ENCODE peak calls at places on chromosome 6, in eight cellular contexts. H is tibial nerve, U is testis, M is A549, S is adrenal gland, T is HCT116, A is erythroblast, R is stomach. X is an unnamed sample.

GRCh38 chr6:4936681-4937041 is 67.2 kb downstream of the RPP40 start:
- DNase-seq in H (no peak), U (no peak), M (peak), S (no peak), T (no peak), A (peak), R (no peak), X (peak)

GRCh38 chr6:156954191-156954590 is 177.0 kb downstream of the ARID1B start:
- DNase-seq in H (no peak), U (no peak), M (no peak), S (no peak), T (no peak), A (no peak), R (no peak), X (no peak)

GRCh38 chr6:28884423-28885148 is 39.2 kb downstream of the TRIM27 start:
- DNase-seq in H (no peak), U (peak), M (no peak), S (no peak), T (no peak), A (peak), R (no peak), X (no peak)

GRCh38 chr6:90021701-90022100 is 127.4 kb downstream of the GJA10 start:
- DNase-seq in H (no peak), U (no peak), M (no peak), S (no peak), T (no peak), A (no peak), R (no peak), X (no peak)

GRCh38 chr6:86856937-86857563 is 80.3 kb upstream of the HTR1E start:
- DNase-seq in H (no peak), U (peak), M (peak), S (peak), T (peak), A (peak), R (peak), X (peak)

GRCh38 chr6:126721581-126722145 is 381.7 kb downstream of the CENPW start:
- DNase-seq in H (no peak), U (no peak), M (no peak), S (no peak), T (peak), A (no peak), R (no peak), X (no peak)

GRCh38 chr6:10850728-10851127 is 12.4 kb upstream of the MAK start:
- DNase-seq in H (no peak), U (no peak), M (no peak), S (no peak), T (no peak), A (no peak), R (no peak), X (no peak)

GRCh38 chr6:73969982-73970960 is 274.3 kb downstream of the CD109 start:
- DNase-seq in H (no peak), U (no peak), M (peak), S (no peak), T (peak), A (peak), R (no peak), X (no peak)

GRCh38 chr6:157853902-157854481 is 30.9 kb downstream of the SNX9 start:
- DNase-seq in H (no peak), U (no peak), M (no peak), S (no peak), T (no peak), A (no peak), R (no peak), X (no peak)

GRCh38 chr6:136037885-136038460 is 186.5 kb downstream of the PDE7B start:
- DNase-seq in H (no peak), U (peak), M (no peak), S (no peak), T (no peak), A (no peak), R (no peak), X (peak)

GRCh38 chr6:21873562-21873961 is 280.0 kb downstream of the SOX4 start:
- DNase-seq in H (no peak), U (no peak), M (no peak), S (no peak), T (no peak), A (no peak), R (no peak), X (peak)

GRCh38 chr6:111329882-111330633 is 153.0 kb downstream of the REV3L start:
- DNase-seq in H (no peak), U (no peak), M (no peak), S (no peak), T (no peak), A (no peak), R (no peak), X (no peak)

GRCh38 chr6:108168026-108168463 is 2.2 kb downstream of the NR2E1 start:
- DNase-seq in H (no peak), U (no peak), M (no peak), S (no peak), T (no peak), A (no peak), R (no peak), X (no peak)

GRCh38 chr6:151481752-151482151 is 12.1 kb upstream of the CCDC170 start:
- DNase-seq in H (no peak), U (no peak), M (no peak), S (no peak), T (no peak), A (no peak), R (no peak), X (no peak)

GRCh38 chr6:108837236-108837971 is 10.8 kb upstream of the ARMC2 start:
- DNase-seq in H (no peak), U (no peak), M (no peak), S (no peak), T (no peak), A (peak), R (no peak), X (no peak)

GRCh38 chr6:152301021-152301805 is 335.9 kb downstream of the SYNE1 start:
- DNase-seq in H (peak), U (no peak), M (no peak), S (no peak), T (no peak), A (no peak), R (no peak), X (no peak)

GRCh38 chr6:44297063-44298038 is 15.8 kb downstream of the AARS2 start:
- DNase-seq in H (no peak), U (peak), M (no peak), S (peak), T (no peak), A (peak), R (peak), X (peak)

GRCh38 chr6:1388081-1388926 is 1.1 kb upstream of the FOXF2 start:
- DNase-seq in H (no peak), U (no peak), M (no peak), S (no peak), T (no peak), A (no peak), R (no peak), X (no peak)

GRCh38 chr6:138107078-138107751 is at the start of gene PERP:
- DNase-seq in H (peak), U (peak), M (peak), S (peak), T (peak), A (peak), R (peak), X (peak)
- TF ChIP-seq POLR2A in H (peak), U (no peak), M (peak), S (peak), T (peak), A (no peak), R (no peak), X (peak)

GRCh38 chr6:26125015-26125690 is 37.9 kb downstream of the HFE start:
- DNase-seq in H (no peak), U (no peak), M (no peak), S (no peak), T (no peak), A (peak), R (peak), X (peak)

GRCh38 chr6:26129656-26130055 is 42.4 kb downstream of the HFE start:
- DNase-seq in H (no peak), U (no peak), M (no peak), S (no peak), T (no peak), A (no peak), R (no peak), X (no peak)

GRCh38 chr6:26126394-26127221 is 39.4 kb downstream of the HFE start:
- DNase-seq in H (no peak), U (no peak), M (no peak), S (no peak), T (no peak), A (no peak), R (no peak), X (no peak)

GRCh38 chr6:26130581-26131247 is 43.5 kb downstream of the HFE start:
- DNase-seq in H (no peak), U (no peak), M (no peak), S (no peak), T (no peak), A (no peak), R (no peak), X (no peak)

DNA sequence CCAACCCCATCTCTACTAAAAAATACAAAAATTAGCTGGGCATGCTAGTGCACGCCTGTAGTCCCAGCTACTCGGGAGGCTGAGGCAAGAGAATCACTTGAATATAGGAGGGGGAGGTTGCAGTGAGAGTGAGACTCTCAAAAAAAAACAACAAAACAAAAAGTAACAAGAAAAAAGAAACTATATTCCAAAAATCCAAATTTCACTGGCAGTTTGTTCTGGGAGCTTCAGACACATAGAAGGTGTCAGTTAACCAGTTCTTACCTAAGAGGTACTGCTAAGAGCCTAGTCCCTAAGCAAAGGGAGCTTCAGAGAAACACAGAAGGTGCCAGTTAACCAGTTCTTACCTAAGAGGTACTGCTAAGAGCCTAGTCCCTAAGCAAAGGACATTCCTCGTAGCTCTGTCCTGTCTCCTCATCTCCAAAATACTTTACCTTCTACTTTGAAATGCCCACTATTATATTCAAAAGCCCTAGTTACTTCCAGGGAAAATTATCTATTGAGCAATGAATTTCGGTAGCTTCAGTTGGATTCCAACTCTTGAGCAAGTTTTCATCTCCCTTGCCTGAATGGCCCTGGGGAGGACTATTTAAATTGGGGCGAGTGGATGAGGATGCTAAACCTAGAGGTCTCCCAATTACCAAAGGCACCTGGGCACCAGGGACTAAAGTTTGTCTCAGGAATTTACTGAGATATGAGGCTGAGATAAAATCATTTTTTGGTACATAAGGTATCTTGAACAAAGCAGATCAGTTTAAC is 41.0 kb downstream of the HFE start:
- DNase-seq in H (no peak), U (no peak), M (no peak), S (no peak), T (no peak), A (no peak), R (no peak), X (no peak)
- TF ChIP-seq POLR2A in H (no peak), U (no peak), M (no peak), S (no peak), T (no peak), A (peak), R (no peak), X (no peak)

GRCh38 chr6:13519839-13520238 is 32.4 kb upstream of the GFOD1 start:
- DNase-seq in H (no peak), U (no peak), M (no peak), S (no peak), T (no peak), A (no peak), R (no peak), X (no peak)
- TF ChIP-seq POLR2A in H (no peak), U (no peak), M (no peak), S (no peak), T (no peak), A (no peak), R (no peak), X (no peak)

GRCh38 chr6:167275001-167275400 is 16.1 kb upstream of the UNC93A start:
- DNase-seq in H (no peak), U (no peak), M (no peak), S (no peak), T (no peak), A (no peak), R (no peak), X (no peak)

GRCh38 chr6:167272618-167273379 is 18.3 kb upstream of the UNC93A start:
- DNase-seq in H (no peak), U (no peak), M (no peak), S (no peak), T (no peak), A (no peak), R (no peak), X (no peak)

GRCh38 chr6:167272156-167272555 is 19.0 kb upstream of the UNC93A start:
- DNase-seq in H (no peak), U (no peak), M (no peak), S (no peak), T (no peak), A (no peak), R (no peak), X (no peak)

GRCh38 chr6:167275436-167275835 is 15.7 kb upstream of the UNC93A start:
- DNase-seq in H (no peak), U (no peak), M (no peak), S (no peak), T (no peak), A (no peak), R (no peak), X (no peak)

DNA sequence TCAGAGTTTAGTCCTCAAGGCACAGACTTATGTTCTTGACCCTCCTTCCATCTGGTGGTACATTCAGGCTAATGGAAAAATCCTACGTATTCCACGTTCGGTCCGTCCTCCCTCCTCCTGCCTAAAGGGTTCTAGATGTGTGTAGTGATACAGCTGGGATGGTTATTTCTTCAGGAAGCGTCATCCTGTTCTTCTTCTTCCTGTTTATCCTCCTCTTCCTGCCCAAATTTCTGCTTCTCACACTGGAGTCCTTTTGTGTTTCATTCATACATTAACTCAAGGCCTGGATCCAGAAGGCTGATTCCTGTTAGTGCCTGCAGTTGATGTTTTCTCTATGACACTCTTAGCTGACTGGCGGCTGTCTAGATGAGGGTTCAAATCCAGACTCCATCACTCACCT is 16.8 kb upstream of the UNC93A start:
- DNase-seq in H (no peak), U (no peak), M (no peak), S (no peak), T (no peak), A (no peak), R (no peak), X (no peak)
- TF ChIP-seq POLR2A in H (no peak), U (no peak), M (no peak), S (no peak), T (no peak), A (no peak), R (no peak), X (no peak)

GRCh38 chr6:30682181-30683117 is 4.0 kb downstream of the PPP1R18 start:
- DNase-seq in H (peak), U (peak), M (peak), S (peak), T (no peak), A (no peak), R (peak), X (peak)
- TF ChIP-seq POLR2A in H (peak), U (no peak), M (peak), S (peak), T (no peak), A (peak), R (no peak), X (peak)

GRCh38 chr6:26020983-26021349 is 58.4 kb downstream of the TRIM38 start:
- DNase-seq in H (no peak), U (peak), M (no peak), S (peak), T (peak), A (peak), R (peak), X (peak)

GRCh38 chr6:26022166-26022510 is 59.5 kb downstream of the TRIM38 start:
- DNase-seq in H (no peak), U (peak), M (no peak), S (peak), T (peak), A (peak), R (peak), X (peak)

GRCh38 chr6:26022737-26023136 is 60.1 kb downstream of the TRIM38 start:
- DNase-seq in H (no peak), U (no peak), M (no peak), S (no peak), T (no peak), A (no peak), R (no peak), X (no peak)

GRCh38 chr6:26020291-26020982 is 57.8 kb downstream of the TRIM38 start:
- DNase-seq in H (peak), U (peak), M (peak), S (peak), T (peak), A (peak), R (peak), X (peak)

GRCh38 chr6:26021350-26022165 is 59.0 kb downstream of the TRIM38 start:
- DNase-seq in H (peak), U (peak), M (peak), S (peak), T (peak), A (peak), R (peak), X (peak)
- TF ChIP-seq POLR2A in H (peak), U (no peak), M (peak), S (peak), T (peak), A (peak), R (no peak), X (peak)

DNA sequence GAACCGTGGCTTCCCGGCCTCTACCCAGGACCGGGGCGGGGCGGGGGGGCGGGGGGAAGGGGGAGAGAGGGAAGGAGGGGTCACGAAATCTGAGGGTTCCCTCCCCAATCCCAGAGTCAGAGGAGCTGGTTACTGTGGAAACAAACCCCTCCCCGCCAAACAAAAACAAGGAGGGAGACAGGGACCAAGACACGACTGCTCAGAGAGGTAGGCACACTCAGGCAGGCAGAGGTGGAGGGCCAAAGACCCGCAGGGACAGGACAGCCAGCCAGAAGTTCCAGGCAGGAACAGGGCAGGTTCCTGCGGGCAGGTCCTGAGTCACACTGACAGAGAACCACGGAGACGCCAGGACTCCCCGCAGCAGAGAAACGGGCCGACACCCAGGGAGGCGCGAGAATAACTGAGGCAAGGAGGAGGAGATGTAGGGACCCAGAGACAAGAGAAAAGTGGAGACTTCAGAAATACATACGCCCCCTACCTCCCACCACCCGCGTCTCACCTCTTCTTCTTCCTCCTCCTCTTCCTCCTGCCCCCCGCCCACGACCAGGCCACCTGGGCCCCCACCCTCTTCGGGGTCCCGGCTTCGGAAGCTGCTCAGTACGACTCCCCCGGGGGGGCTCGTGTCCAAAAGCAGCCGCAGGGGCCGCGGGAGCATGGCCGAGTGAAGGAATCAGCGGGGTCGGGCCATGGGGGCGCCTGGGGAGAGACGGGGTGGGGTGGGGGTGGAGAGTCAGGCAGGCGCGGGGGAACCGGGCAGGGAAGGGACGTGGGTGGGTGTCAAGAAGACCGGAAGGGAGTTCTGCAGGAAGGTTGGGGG is 578 bp downstream of the RGL2 start:
- DNase-seq in H (peak), U (peak), M (peak), S (peak), T (peak), A (peak), R (peak), X (peak)
- TF ChIP-seq POLR2A in H (no peak), U (no peak), M (no peak), S (peak), T (peak), A (peak), R (no peak), X (peak)

GRCh38 chr6:134249412-134249758 is 68.5 kb downstream of the SGK1 start:
- DNase-seq in H (no peak), U (no peak), M (no peak), S (no peak), T (no peak), A (no peak), R (no peak), X (peak)
- TF ChIP-seq POLR2A in H (no peak), U (no peak), M (no peak), S (no peak), T (no peak), A (no peak), R (no peak), X (no peak)

X was measured in thyroid gland.